ENCODE peak calls at places on chromosomes 5 and 9, in five cellular contexts. L, R, V, Y and M are unnamed samples. For H3K36me3 and H3K27me3, the result is how much of the 10 kb centered on the place peaks cover.

GRCh38 chr9:34493972-34494535 is 28.7 kb downstream of the ENHO start:
- DNase-seq in L (peak), R (no peak), V (no peak), Y (no peak), M (peak)

GRCh38 chr9:83435301-83435700 is 102.9 kb downstream of the FRMD3 start:
- DNase-seq in L (no peak), R (no peak), V (no peak), Y (no peak), M (no peak)

GRCh38 chr9:127612993-127613954 is 1.2 kb downstream of the STXBP1 start:
- DNase-seq in L (peak), R (peak), V (no peak), Y (peak), M (peak)

GRCh38 chr5:34743878-34744277 is 87.8 kb downstream of the RAI14 start:
- DNase-seq in L (peak), R (no peak), V (no peak), Y (no peak), M (no peak)

GRCh38 chr9:97501177-97501971 is at the start of gene TMOD1:
- DNase-seq in L (peak), R (peak), V (no peak), Y (peak), M (peak)

GRCh38 chr9:127580371-127580770 is 31.7 kb upstream of the STXBP1 start:
- DNase-seq in L (no peak), R (no peak), V (no peak), Y (no peak), M (no peak)

GRCh38 chr5:53423724-53424123 is 56.7 kb upstream of the FST start:
- DNase-seq in L (no peak), R (no peak), V (no peak), Y (no peak), M (no peak)

GRCh38 chr5:140443-140829 is 48.5 kb downstream of the PLEKHG4B start:
- DNase-seq in L (no peak), R (no peak), V (no peak), Y (no peak), M (peak)

GRCh38 chr9:75454043-75454442 is 365.7 kb downstream of the OSTF1 start:
- DNase-seq in L (no peak), R (no peak), V (no peak), Y (no peak), M (no peak)

GRCh38 chr9:138083873-138084272 is 206.3 kb downstream of the CACNA1B start:
- DNase-seq in L (no peak), R (no peak), V (no peak), Y (peak), M (peak)

GRCh38 chr5:32711693-32712462 is 757 bp downstream of the NPR3 start:
- DNase-seq in L (no peak), R (no peak), V (no peak), Y (peak), M (peak)

GRCh38 chr5:71778678-71779276 is 59.7 kb downstream of the CARTPT start:
- DNase-seq in L (peak), R (no peak), V (no peak), Y (no peak), M (peak)

GRCh38 chr5:9052421-9052820 is 493.5 kb downstream of the SEMA5A start:
- DNase-seq in L (no peak), R (no peak), V (no peak), Y (no peak), M (no peak)

GRCh38 chr5:131720714-131721113 is 76.1 kb downstream of the FNIP1 start:
- DNase-seq in L (no peak), R (no peak), V (no peak), Y (no peak), M (no peak)

GRCh38 chr9:77712533-77713130 is 64.5 kb upstream of the GNA14 start:
- DNase-seq in L (no peak), R (no peak), V (no peak), Y (no peak), M (no peak)

GRCh38 chr9:114330636-114331035 is 967 bp downstream of the ORM2 start:
- DNase-seq in L (no peak), R (no peak), V (no peak), Y (no peak), M (no peak)

GRCh38 chr9:117772960-117773359 is 68.8 kb downstream of the TLR4 start:
- DNase-seq in L (no peak), R (no peak), V (no peak), Y (no peak), M (no peak)

GRCh38 chr5:154516475-154516874 is 38.4 kb upstream of the HAND1 start:
- DNase-seq in L (no peak), R (no peak), V (no peak), Y (peak), M (no peak)

GRCh38 chr5:121805931-121806330 is 45.8 kb upstream of the FTMT start:
- DNase-seq in L (no peak), R (no peak), V (no peak), Y (no peak), M (no peak)

GRCh38 chr9:129256959-129257713 is 79.1 kb upstream of the IER5L start:
- DNase-seq in L (no peak), R (no peak), V (no peak), Y (no peak), M (no peak)

GRCh38 chr5:7548576-7548975 is 152.6 kb downstream of the ADCY2 start:
- DNase-seq in L (no peak), R (no peak), V (no peak), Y (no peak), M (no peak)

GRCh38 chr5:54774281-54775171 is 210.9 kb downstream of the ESM1 start:
- DNase-seq in L (no peak), R (peak), V (no peak), Y (peak), M (no peak)

GRCh38 chr5:174736351-174736721 is 12.0 kb downstream of the MSX2 start:
- DNase-seq in L (no peak), R (no peak), V (no peak), Y (no peak), M (no peak)

GRCh38 chr5:73853091-73853490 is 227.1 kb downstream of the ARHGEF28 start:
- DNase-seq in L (no peak), R (no peak), V (no peak), Y (no peak), M (no peak)

GRCh38 chr9:101727621-101728524 is 10.6 kb downstream of the GRIN3A start:
- DNase-seq in L (peak), R (no peak), V (no peak), Y (no peak), M (peak)

GRCh38 chr5:157343842-157344790 is 78.2 kb downstream of the CYFIP2 start:
- DNase-seq in L (no peak), R (no peak), V (no peak), Y (no peak), M (no peak)

DNA sequence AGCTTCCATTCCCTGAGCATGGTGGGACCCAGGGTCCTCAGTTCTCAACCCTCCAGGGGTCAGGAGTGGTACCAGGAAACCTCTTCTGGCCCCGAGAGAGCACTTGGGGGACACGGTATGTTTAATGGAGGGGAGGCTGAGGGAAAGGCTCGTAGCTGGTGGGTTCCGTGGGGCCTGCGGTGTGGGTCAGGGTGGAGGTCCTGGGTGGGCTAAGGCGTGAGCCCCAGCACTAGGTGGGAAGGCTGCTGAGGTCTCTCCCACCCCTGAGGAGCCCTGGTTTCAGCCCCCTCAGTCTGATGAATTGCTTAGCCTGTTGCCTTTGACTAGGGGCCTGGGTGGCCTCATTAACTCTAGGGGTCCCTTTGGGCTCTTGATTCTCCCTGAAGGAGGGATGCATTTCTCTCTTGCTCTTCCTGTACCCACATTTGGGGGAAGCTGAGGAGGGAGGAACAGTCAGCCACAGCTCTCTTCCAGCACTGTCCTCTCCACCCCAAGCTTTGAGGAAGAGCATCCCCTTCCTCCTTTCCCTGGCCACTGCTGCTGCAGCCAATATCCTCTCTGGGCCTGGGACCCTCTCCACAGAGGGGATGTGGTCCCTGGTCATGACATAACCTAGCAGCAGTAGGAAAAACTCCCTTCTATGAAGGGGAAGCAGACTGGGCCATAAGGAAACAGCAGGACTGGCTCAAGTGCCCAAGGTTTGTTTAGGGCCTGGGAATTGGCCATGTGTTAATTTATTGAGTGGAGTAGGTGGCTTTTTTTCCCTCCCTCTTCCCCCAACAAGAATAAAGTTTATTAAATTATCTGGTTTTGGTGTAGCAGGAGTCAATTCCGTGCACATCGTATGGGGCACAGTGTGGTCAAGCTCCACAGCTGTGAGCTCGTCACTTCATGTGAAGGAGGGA is 33.8 kb downstream of the CSF1R start:
- DNase-seq in L (no peak), R (no peak), V (no peak), Y (no peak), M (no peak)
- H3K36me3 ChIP-seq in L (under half), R (under half), V (half or more), Y (half or more), M (under half)

GRCh38 chr5:160749026-160749425 is 103.0 kb downstream of the ATP10B start:
- DNase-seq in L (no peak), R (no peak), V (no peak), Y (no peak), M (no peak)
- H3K4me3 ChIP-seq in L (no peak), R (no peak), V (no peak), Y (no peak), M (no peak)

DNA sequence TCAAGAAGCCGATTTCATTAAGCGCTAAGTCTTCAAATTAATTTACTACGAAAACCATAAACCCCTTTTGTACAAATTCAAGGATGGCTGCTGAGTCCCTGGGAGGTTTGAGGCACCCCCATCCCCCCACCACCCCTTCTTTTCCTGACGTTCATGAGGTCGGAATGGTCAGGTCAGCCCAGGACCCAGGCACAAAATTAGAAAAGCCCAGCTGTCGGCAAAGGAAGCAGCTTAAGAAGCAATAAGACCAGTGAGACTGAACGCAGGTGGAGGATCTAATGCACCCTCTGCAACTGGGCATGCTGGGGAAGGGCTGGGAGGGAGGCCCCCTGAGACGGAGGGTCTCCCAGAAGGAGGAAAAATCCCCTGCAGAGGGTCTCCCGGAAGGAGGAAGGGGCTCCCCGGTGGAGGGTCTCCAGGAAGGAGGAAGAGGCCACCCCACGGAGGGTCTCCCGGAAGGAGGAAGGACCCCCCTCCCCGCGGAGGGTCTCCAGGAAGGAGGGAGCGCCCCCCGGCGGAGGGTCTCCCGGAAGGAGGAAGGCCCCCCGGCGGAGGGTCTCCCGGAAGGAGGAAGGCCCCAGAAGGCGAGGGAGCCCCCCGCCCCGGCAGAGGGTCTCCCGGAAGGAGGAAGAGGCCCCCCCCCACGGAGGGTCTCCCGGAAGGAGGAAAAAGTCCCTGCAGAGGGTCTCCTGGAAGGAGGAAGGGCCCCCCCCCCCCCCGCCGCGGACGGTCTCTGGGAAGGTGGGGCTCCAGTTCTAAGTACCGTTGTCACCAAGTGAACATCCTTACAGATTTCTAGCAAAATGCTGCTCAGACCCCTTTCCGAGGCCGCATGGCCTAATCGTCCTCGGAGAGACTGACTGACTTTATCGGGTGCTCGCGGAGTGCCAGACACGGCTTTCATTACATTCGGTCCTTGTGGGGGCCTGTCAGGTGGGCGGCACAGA is 74.4 kb upstream of the FCN1 start:
- DNase-seq in L (no peak), R (no peak), V (no peak), Y (peak), M (no peak)
- H3K27me3 ChIP-seq in L (under half), R (under half), V (under half), Y (half or more), M (under half)

GRCh38 chr9:32411753-32412152 is 27.3 kb downstream of the ACO1 start:
- DNase-seq in L (no peak), R (no peak), V (no peak), Y (no peak), M (no peak)
- H3K36me3 ChIP-seq in L (under half), R (under half), V (under half), Y (half or more), M (under half)

GRCh38 chr9:99721898-99722297 is 99.8 kb upstream of the NR4A3 start:
- DNase-seq in L (no peak), R (no peak), V (no peak), Y (no peak), M (no peak)

GRCh38 chr9:99722852-99723251 is 98.8 kb upstream of the NR4A3 start:
- DNase-seq in L (no peak), R (no peak), V (no peak), Y (no peak), M (no peak)

GRCh38 chr9:99724640-99725039 is 97.0 kb upstream of the NR4A3 start:
- DNase-seq in L (no peak), R (no peak), V (no peak), Y (no peak), M (no peak)

GRCh38 chr9:99725852-99726251 is 95.8 kb upstream of the NR4A3 start:
- DNase-seq in L (no peak), R (no peak), V (no peak), Y (no peak), M (no peak)

GRCh38 chr9:99720455-99721050 is 101.1 kb upstream of the NR4A3 start:
- DNase-seq in L (no peak), R (no peak), V (no peak), Y (no peak), M (no peak)
- H3K4me3 ChIP-seq in L (no peak), R (peak), V (peak), Y (no peak), M (no peak)

DNA sequence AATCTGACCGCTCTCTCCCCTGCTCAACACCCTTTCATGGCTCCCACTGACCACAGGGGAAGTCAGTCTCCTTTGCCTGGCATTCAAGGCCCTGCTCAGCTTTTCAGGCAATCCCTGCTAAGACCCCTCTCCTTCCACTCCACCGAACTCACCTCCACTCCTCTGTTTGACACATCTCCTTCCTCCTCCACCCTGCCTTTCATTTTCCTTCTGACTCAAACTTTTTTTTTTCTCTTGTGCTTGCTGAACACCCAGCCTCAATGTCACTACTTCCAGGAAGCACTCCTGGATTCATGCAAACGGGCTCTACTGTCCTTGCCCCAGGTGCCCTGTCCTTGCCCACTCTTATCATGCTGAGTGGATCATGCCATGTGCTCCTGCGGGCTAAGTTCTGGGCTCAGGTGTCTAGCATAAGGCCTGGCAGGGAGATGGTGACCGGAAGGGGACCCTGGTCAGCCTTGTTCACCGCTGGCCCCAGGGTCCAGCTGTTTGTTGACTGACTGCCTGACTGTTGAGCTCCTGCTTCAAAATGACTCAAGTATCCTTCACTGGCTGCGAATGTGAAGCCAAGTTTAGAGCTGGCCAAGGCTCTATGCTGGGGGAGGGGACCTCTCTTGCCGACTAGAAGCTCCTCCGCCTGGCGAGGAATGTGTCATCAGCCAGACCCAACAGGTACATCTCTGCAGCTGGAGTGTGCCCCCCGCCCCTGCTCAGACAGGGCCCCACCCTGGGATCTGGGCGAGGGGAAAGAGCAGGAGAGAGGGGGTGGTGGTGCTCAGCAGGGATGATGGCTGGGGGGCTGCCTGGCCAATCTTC is 6.2 kb downstream of the NR5A1 start:
- DNase-seq in L (no peak), R (no peak), V (no peak), Y (no peak), M (no peak)
- H3K27me3 ChIP-seq in L (half or more), R (under half), V (under half), Y (half or more), M (under half)

GRCh38 chr5:1264211-1264610 is 30.7 kb downstream of the TERT start:
- DNase-seq in L (no peak), R (no peak), V (no peak), Y (no peak), M (no peak)

GRCh38 chr5:1259806-1260480 is 34.8 kb downstream of the SLC6A18 start:
- DNase-seq in L (no peak), R (no peak), V (no peak), Y (no peak), M (no peak)

GRCh38 chr5:1262381-1262780 is 32.5 kb downstream of the TERT start:
- DNase-seq in L (no peak), R (no peak), V (no peak), Y (no peak), M (no peak)

GRCh38 chr5:1265026-1265425 is 29.8 kb downstream of the TERT start:
- DNase-seq in L (no peak), R (no peak), V (no peak), Y (no peak), M (no peak)

DNA sequence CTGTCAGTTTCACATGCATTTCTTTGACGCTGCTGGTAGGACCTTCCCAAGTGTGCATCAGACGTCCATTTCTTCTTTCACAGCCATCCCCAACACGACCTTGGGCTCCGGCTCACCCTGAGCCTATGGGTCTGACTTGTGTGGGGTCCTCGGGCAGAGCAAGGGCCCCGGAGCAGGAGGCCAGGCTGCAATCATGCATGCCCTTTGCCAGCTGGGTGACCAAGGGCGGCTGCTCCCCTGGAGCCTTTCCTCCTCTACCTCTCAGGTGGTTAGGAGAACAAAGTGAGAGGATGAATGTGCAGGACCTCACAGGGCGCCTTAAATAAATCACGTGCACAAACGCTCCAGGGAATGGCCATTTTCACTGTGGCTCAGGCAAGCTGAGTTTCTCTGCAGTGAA is 33.2 kb downstream of the TERT start:
- DNase-seq in L (no peak), R (no peak), V (no peak), Y (no peak), M (no peak)
- H3K36me3 ChIP-seq in L (under half), R (under half), V (under half), Y (under half), M (under half)

GRCh38 chr5:75199946-75200345 is 36.7 kb downstream of the ANKRD31 start:
- DNase-seq in L (no peak), R (no peak), V (no peak), Y (no peak), M (no peak)

GRCh38 chr5:75203604-75204003 is 33.1 kb downstream of the ANKRD31 start:
- DNase-seq in L (no peak), R (no peak), V (no peak), Y (no peak), M (no peak)

GRCh38 chr5:75197746-75198145 is 38.9 kb downstream of the ANKRD31 start:
- DNase-seq in L (no peak), R (no peak), V (no peak), Y (no peak), M (no peak)

GRCh38 chr5:75200776-75201175 is 35.9 kb downstream of the ANKRD31 start:
- DNase-seq in L (no peak), R (no peak), V (no peak), Y (no peak), M (no peak)

DNA sequence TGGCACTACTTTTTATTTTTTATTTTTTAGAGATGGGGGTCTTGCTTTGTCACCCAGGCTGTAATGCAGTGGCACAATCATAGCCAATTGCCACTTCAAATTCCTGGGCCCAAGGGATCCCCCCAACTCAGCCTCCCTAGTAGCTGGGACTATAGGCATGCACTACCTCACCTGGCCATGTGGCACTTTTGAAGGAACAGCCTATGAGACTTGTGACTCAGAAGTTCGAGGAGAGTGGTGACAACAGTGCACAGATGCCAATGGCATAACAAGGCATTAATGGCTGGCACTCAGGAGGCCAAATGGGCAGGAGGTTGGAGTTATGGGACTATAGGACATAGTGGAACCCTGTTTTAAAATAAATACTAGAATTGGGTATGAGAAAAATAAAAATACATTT is 33.7 kb downstream of the ANKRD31 start:
- DNase-seq in L (no peak), R (no peak), V (no peak), Y (no peak), M (no peak)
- H3K4me3 ChIP-seq in L (no peak), R (no peak), V (no peak), Y (no peak), M (no peak)

GRCh38 chr9:136955202-136955942 is 3.3 kb downstream of the LCN12 start:
- DNase-seq in L (no peak), R (no peak), V (no peak), Y (no peak), M (no peak)

GRCh38 chr9:136952876-136953770 is 1.1 kb downstream of the LCN12 start:
- DNase-seq in L (no peak), R (no peak), V (no peak), Y (no peak), M (no peak)

GRCh38 chr9:136953771-136954269 is 1.7 kb downstream of the LCN12 start:
- DNase-seq in L (no peak), R (no peak), V (no peak), Y (no peak), M (no peak)

GRCh38 chr9:136955943-136956335 is 3.9 kb downstream of the LCN12 start:
- DNase-seq in L (no peak), R (no peak), V (no peak), Y (no peak), M (no peak)

GRCh38 chr9:136954270-136955083 is 2.4 kb downstream of the LCN12 start:
- DNase-seq in L (no peak), R (no peak), V (no peak), Y (no peak), M (no peak)
- H3K27me3 ChIP-seq in L (under half), R (under half), V (under half), Y (under half), M (under half)